ENCODE peak calls at places on chromosomes 6 and 20, in four cellular contexts. Z is H1, Q is SK-N-SH, H is GM12878. P is an unnamed sample.

GRCh38 chr6:156729248-156729647 is 47.9 kb upstream of the ARID1B start:
- DNase-seq in Z (no peak), Q (no peak), H (peak), P (no peak)

GRCh38 chr6:50791900-50792508 is 26.7 kb upstream of the TFAP2B start:
- DNase-seq in Z (no peak), Q (peak), H (no peak), P (peak)

GRCh38 chr6:147467891-147468290 is 40.6 kb upstream of the SAMD5 start:
- DNase-seq in Z (no peak), Q (no peak), H (no peak), P (no peak)

GRCh38 chr6:49506569-49507111 is 6.9 kb downstream of the GLYATL3 start:
- DNase-seq in Z (no peak), Q (no peak), H (no peak), P (no peak)

GRCh38 chr6:44003345-44004061 is 123.7 kb downstream of the MRPL14 start:
- DNase-seq in Z (peak), Q (no peak), H (no peak), P (no peak)

GRCh38 chr6:87473419-87473903 is 687 bp downstream of the SLC35A1 start:
- DNase-seq in Z (no peak), Q (no peak), H (peak), P (peak)

GRCh38 chr6:3317741-3318211 is 59.0 kb downstream of the PSMG4 start:
- DNase-seq in Z (no peak), Q (no peak), H (no peak), P (no peak)

GRCh38 chr6:26026833-26027490 is 60.3 kb upstream of the HFE start:
- DNase-seq in Z (peak), Q (peak), H (peak), P (peak)

GRCh38 chr6:145842693-145843546 is 28.3 kb upstream of the FBXO30 start:
- DNase-seq in Z (no peak), Q (peak), H (no peak), P (no peak)

GRCh38 chr6:148602136-148602535 is 144.7 kb upstream of the UST start:
- DNase-seq in Z (no peak), Q (no peak), H (no peak), P (no peak)

GRCh38 chr6:40274058-40274457 is 313.1 kb downstream of the LRFN2 start:
- DNase-seq in Z (no peak), Q (no peak), H (no peak), P (no peak)

GRCh38 chr20:44274303-44275017 is 27.4 kb downstream of the GDAP1L1 start:
- DNase-seq in Z (no peak), Q (no peak), H (no peak), P (no peak)

GRCh38 chr6:95517004-95517403 is 60.3 kb upstream of the MANEA start:
- DNase-seq in Z (no peak), Q (no peak), H (no peak), P (peak)

GRCh38 chr6:132209351-132209750 is 191.9 kb downstream of the MOXD1 start:
- DNase-seq in Z (no peak), Q (no peak), H (no peak), P (no peak)

GRCh38 chr6:36703081-36703606 is 5.5 kb downstream of the RAB44 start:
- DNase-seq in Z (no peak), Q (no peak), H (no peak), P (no peak)

GRCh38 chr6:55012454-55012853 is 161.9 kb upstream of the HCRTR2 start:
- DNase-seq in Z (no peak), Q (no peak), H (no peak), P (no peak)

GRCh38 chr6:140590641-140591040 is 1216.2 kb upstream of the CITED2 start:
- DNase-seq in Z (no peak), Q (no peak), H (no peak), P (no peak)

GRCh38 chr6:45691426-45691825 is 313.7 kb upstream of the SUPT3H start:
- DNase-seq in Z (no peak), Q (no peak), H (no peak), P (no peak)

GRCh38 chr20:4951299-4951698 is 50.0 kb downstream of the SLC23A2 start:
- DNase-seq in Z (no peak), Q (no peak), H (no peak), P (no peak)

GRCh38 chr20:51227744-51228143 is 204.8 kb upstream of the KCNG1 start:
- DNase-seq in Z (no peak), Q (no peak), H (no peak), P (no peak)

GRCh38 chr6:87794922-87795885 is 93.2 kb upstream of the AKIRIN2 start:
- DNase-seq in Z (no peak), Q (no peak), H (no peak), P (no peak)

GRCh38 chr6:80009531-80009930 is 5.1 kb downstream of the TTK start:
- DNase-seq in Z (no peak), Q (no peak), H (no peak), P (no peak)

GRCh38 chr20:4344660-4345059 is 329.3 kb upstream of the RNF24 start:
- DNase-seq in Z (no peak), Q (no peak), H (no peak), P (no peak)

GRCh38 chr6:144919573-144919972 is 634.4 kb downstream of the UTRN start:
- DNase-seq in Z (no peak), Q (no peak), H (no peak), P (no peak)

GRCh38 chr6:40894962-40895799 is 143.8 kb downstream of the UNC5CL start:
- DNase-seq in Z (peak), Q (peak), H (no peak), P (peak)

GRCh38 chr6:109453594-109454482 is 1.7 kb downstream of the MICAL1 start:
- DNase-seq in Z (no peak), Q (peak), H (no peak), P (no peak)

GRCh38 chr6:36642913-36643817 is 35.3 kb upstream of the CDKN1A start:
- DNase-seq in Z (no peak), Q (no peak), H (no peak), P (no peak)

GRCh38 chr20:10501377-10501776 is 66.3 kb downstream of the SLX4IP start:
- DNase-seq in Z (no peak), Q (no peak), H (no peak), P (peak)

GRCh38 chr6:4460595-4461475 is 315.4 kb upstream of the CDYL start:
- DNase-seq in Z (no peak), Q (no peak), H (no peak), P (no peak)

GRCh38 chr6:169014681-169015080 is 239.0 kb downstream of the THBS2 start:
- DNase-seq in Z (no peak), Q (no peak), H (no peak), P (no peak)

GRCh38 chr6:105920071-105920470 is 166.1 kb upstream of the PRDM1 start:
- DNase-seq in Z (no peak), Q (no peak), H (no peak), P (no peak)

GRCh38 chr20:33789109-33789857 is 21.9 kb upstream of the CHMP4B start:
- DNase-seq in Z (no peak), Q (peak), H (no peak), P (peak)

GRCh38 chr6:161048636-161049035 is 57.1 kb downstream of the MAP3K4 start:
- DNase-seq in Z (no peak), Q (peak), H (no peak), P (no peak)

GRCh38 chr20:4326194-4327065 is 311.1 kb upstream of the RNF24 start:
- DNase-seq in Z (no peak), Q (no peak), H (no peak), P (no peak)

GRCh38 chr20:60057123-60057865 is 99.1 kb downstream of the CDH26 start:
- DNase-seq in Z (peak), Q (peak), H (peak), P (peak)

GRCh38 chr6:39077882-39078594 is 29.5 kb downstream of the GLP1R start:
- DNase-seq in Z (no peak), Q (no peak), H (no peak), P (no peak)

GRCh38 chr6:39859025-39859424 is 66.8 kb downstream of the DAAM2 start:
- DNase-seq in Z (no peak), Q (no peak), H (no peak), P (no peak)

GRCh38 chr20:22106308-22106938 is 401.0 kb downstream of the PAX1 start:
- DNase-seq in Z (no peak), Q (peak), H (no peak), P (no peak)

GRCh38 chr6:113560376-113560775 is 296.8 kb upstream of the MARCKS start:
- DNase-seq in Z (no peak), Q (no peak), H (no peak), P (no peak)

GRCh38 chr20:48930878-48931277 is 9.4 kb downstream of the ARFGEF2 start:
- DNase-seq in Z (no peak), Q (no peak), H (no peak), P (no peak)

GRCh38 chr20:48930035-48930434 is 8.5 kb downstream of the ARFGEF2 start:
- DNase-seq in Z (no peak), Q (no peak), H (no peak), P (no peak)

GRCh38 chr20:48931527-48932374 is 10.2 kb downstream of the ARFGEF2 start:
- DNase-seq in Z (no peak), Q (no peak), H (no peak), P (no peak)

GRCh38 chr20:48933017-48933766 is 11.7 kb downstream of the ARFGEF2 start:
- DNase-seq in Z (no peak), Q (no peak), H (no peak), P (no peak)

DNA sequence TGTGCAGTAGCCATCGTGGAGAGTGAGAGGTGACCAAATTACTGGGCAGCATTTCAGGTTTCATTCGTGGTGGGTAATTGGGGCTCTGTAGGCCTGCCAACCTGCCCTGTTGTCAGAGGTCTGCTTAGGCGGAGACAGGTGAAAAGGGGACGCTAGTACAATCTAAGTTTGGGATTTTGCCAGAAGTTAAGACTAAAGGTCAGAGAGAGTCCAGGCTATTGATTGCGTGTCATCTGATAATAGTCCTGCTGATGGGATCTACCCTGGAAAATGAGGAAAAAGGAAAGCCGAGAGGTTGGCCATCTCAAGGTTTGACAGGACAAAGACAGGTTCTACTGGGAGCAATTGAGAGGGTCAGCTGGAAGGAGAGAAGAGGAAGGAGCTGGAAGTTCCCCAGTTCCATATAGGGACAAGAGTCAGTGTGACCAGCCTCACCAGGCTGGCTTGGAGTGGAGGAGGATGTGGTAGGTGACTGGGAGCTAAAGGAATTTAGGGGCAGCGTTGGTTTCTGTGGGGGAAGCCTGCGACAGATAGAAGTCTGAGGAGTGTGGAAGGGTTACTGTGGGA is 10.9 kb downstream of the ARFGEF2 start:
- DNase-seq in Z (no peak), Q (no peak), H (no peak), P (no peak)
- TF ChIP-seq NRF1 in Z (no peak), Q (no peak), H (no peak), P (no peak)

GRCh38 chr20:53866787-53867740 is 203.3 kb downstream of the BCAS1 start:
- DNase-seq in Z (no peak), Q (no peak), H (peak), P (no peak)

GRCh38 chr20:53867741-53868351 is 202.5 kb downstream of the BCAS1 start:
- DNase-seq in Z (no peak), Q (no peak), H (no peak), P (no peak)

GRCh38 chr20:53870426-53871199 is 199.8 kb downstream of the BCAS1 start:
- DNase-seq in Z (no peak), Q (no peak), H (no peak), P (no peak)

GRCh38 chr20:53869466-53870258 is 200.7 kb downstream of the BCAS1 start:
- DNase-seq in Z (no peak), Q (peak), H (peak), P (peak)

GRCh38 chr20:53865905-53866786 is 204.2 kb downstream of the BCAS1 start:
- DNase-seq in Z (no peak), Q (peak), H (no peak), P (peak)
- TF ChIP-seq NRF1 in Z (no peak), Q (no peak), H (no peak), P (no peak)

DNA sequence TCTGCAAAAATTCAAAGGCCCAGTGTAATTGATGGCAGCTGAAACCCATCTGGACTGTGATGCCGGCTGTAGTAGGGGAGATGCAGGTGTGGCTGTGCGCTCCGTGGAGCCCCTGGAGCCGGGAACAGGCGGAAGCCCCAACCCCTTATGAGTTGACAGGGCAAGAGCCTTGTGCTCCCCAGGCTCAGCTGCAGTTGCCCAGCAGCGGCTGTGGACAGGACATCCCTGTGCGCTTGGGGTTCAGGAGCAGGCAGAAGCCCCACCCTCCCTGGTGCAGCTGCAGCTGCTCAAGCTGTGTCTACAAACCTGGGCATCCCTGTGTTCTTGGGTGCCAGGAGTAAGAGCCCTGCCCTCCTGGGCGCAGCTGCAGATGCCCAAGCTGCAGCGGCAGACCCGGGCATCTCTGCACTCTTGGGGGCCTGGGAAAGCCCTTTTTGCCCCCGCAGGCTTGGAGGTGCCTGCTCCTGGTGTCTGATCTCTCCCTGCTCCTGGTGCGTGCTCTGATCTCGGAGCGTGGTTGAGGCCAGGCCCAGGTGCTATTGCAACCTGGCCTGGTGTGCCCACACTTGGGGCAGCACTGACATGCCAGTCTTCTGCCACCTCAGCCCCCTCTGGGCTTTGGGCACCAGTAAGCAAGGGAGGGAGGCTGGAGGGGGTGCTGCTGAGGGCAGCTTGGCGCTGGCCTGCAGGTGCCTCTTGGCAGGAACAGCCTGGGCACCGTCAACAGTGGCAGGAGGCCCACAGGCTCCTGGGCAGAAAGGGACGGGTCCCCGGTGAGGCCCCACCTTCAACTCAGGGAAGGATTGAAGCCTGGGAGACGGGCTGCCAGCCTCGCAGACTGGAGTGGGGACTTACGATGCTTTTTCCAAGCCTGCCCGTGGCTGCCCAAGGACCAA is 30.3 kb downstream of the OR2J2 start:
- DNase-seq in Z (no peak), Q (no peak), H (no peak), P (no peak)
- TF ChIP-seq NRF1 in Z (no peak), Q (no peak), H (no peak), P (no peak)

GRCh38 chr20:37375227-37375626 is 29.3 kb downstream of the SRC start:
- DNase-seq in Z (no peak), Q (no peak), H (peak), P (no peak)
- TF ChIP-seq NRF1 in Z (no peak), Q (no peak), H (no peak), P (no peak)

GRCh38 chr20:20205141-20205861 is 153.0 kb downstream of the CFAP61 start:
- DNase-seq in Z (no peak), Q (no peak), H (no peak), P (no peak)

GRCh38 chr20:20203784-20204183 is 151.5 kb downstream of the CFAP61 start:
- DNase-seq in Z (no peak), Q (no peak), H (no peak), P (no peak)

GRCh38 chr20:20202793-20203192 is 150.5 kb downstream of the CFAP61 start:
- DNase-seq in Z (no peak), Q (no peak), H (no peak), P (no peak)

GRCh38 chr20:20205862-20206236 is 153.5 kb downstream of the CFAP61 start:
- DNase-seq in Z (no peak), Q (no peak), H (no peak), P (no peak)

DNA sequence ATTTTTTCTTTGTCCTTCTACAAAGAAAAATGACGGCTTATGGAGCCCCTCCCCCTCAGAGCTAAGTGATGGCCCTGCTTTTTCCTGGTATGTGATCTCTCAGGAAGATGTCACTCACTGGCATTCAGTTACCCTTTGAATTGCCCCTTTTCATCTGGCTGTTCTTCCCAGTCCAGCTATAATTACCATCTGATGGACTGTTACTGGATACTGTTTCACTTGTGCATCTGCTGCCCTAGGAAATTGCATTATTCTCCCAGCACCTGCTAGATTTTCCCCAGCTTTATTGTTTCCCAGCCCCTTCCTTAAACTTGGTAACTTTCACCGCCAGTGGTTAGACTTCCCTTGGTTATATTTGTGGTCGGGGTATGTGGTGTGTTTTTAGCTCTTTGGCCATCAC is 152.0 kb downstream of the CFAP61 start:
- DNase-seq in Z (no peak), Q (peak), H (no peak), P (no peak)
- TF ChIP-seq NRF1 in Z (no peak), Q (no peak), H (no peak), P (no peak)

DNA sequence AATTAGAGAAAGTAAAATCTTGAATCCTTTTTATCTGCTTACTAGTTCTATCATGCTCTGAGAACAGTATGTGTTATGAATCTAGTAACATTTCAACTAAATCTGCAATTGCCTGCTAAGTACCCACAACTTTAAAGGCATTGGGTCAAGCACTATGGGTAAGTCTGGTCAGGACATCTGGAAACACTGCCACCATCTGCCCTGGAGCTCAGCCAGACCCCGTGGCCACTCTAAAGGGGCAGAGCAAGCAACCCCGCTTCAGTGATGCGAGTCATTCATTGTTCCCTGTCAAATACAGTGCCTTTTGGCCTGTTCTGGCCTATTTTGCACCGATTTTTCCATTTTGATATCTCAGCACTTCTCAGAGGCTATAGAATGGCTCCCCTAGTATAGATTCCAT is 33.7 kb downstream of the TSPYL4 start:
- DNase-seq in Z (no peak), Q (peak), H (no peak), P (no peak)
- TF ChIP-seq NRF1 in Z (no peak), Q (no peak), H (no peak), P (no peak)

DNA sequence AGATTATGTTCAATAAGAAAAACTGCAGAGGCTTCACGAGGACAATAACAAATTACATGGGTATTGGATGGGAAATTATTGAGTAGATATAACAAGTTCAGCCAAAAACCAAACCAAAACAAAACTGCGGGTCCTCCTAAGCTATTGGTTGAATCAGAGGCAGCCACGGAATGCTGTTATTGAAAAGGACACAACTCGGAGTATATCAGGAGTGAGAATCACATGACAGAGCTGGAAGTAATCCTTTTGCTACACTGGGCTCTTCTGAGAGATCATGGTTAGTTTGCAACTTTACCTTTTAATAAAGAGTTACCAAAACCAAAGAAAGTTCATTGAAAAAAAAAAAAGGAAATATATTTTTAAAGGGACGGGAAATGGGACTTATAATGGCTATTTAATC is 6.8 kb upstream of the CITED2 start:
- DNase-seq in Z (no peak), Q (no peak), H (no peak), P (no peak)
- TF ChIP-seq NRF1 in Z (no peak), Q (no peak), H (no peak), P (no peak)

GRCh38 chr6:111283707-111284106 is 196.4 kb downstream of the SLC16A10 start:
- DNase-seq in Z (no peak), Q (no peak), H (no peak), P (no peak)
- TF ChIP-seq NRF1 in Z (no peak), Q (no peak), H (no peak), P (no peak)